ENCODE peak calls at places on chromosomes 5 and 9, in five cellular contexts. F is H1, R is GM12878, E is K562, T is HepG2. N is an unnamed sample.

GRCh38 chr5:99025298-99026045 is 96.7 kb upstream of the CHD1 start:
- DNase-seq in T (peak), R (no peak), E (no peak), F (no peak), N (no peak)

GRCh38 chr5:175765858-175766257 is 105.5 kb upstream of the CPLX2 start:
- DNase-seq in R (no peak), F (no peak), E (no peak), T (no peak), N (no peak)

GRCh38 chr9:113380869-113381378 is 4.1 kb upstream of the HDHD3 start:
- DNase-seq in R (peak), T (no peak), E (no peak), F (no peak), N (no peak)

GRCh38 chr9:18923167-18923566 is 109.8 kb downstream of the SAXO1 start:
- DNase-seq in E (no peak), F (no peak), T (no peak), R (no peak), N (no peak)

GRCh38 chr5:74422030-74422429 is 218.5 kb downstream of the ENC1 start:
- DNase-seq in R (no peak), T (no peak), F (no peak), E (no peak), N (no peak)

GRCh38 chr9:93900971-93901861 is 53.9 kb downstream of the BARX1 start:
- DNase-seq in T (no peak), E (no peak), R (no peak), F (peak), N (no peak)

GRCh38 chr5:59081693-59082092 is 498.8 kb downstream of the RAB3C start:
- DNase-seq in E (no peak), T (no peak), R (no peak), F (no peak), N (no peak)

GRCh38 chr5:96771395-96771794 is 36.4 kb downstream of the ERAP1 start:
- DNase-seq in E (no peak), R (no peak), T (no peak), F (no peak), N (no peak)

GRCh38 chr9:136050706-136051567 is 44.2 kb downstream of the NACC2 start:
- DNase-seq in R (no peak), T (peak), F (peak), E (no peak), N (no peak)

GRCh38 chr5:110510146-110510545 is 216.3 kb downstream of the TMEM232 start:
- DNase-seq in T (no peak), R (no peak), E (no peak), F (no peak), N (no peak)

GRCh38 chr9:92029553-92029952 is 79.5 kb upstream of the ROR2 start:
- DNase-seq in R (no peak), T (no peak), E (no peak), F (no peak), N (no peak)

GRCh38 chr9:90915693-90916092 is 114.1 kb downstream of the SYK start:
- DNase-seq in F (peak), R (no peak), T (no peak), E (peak), N (no peak)

DNA sequence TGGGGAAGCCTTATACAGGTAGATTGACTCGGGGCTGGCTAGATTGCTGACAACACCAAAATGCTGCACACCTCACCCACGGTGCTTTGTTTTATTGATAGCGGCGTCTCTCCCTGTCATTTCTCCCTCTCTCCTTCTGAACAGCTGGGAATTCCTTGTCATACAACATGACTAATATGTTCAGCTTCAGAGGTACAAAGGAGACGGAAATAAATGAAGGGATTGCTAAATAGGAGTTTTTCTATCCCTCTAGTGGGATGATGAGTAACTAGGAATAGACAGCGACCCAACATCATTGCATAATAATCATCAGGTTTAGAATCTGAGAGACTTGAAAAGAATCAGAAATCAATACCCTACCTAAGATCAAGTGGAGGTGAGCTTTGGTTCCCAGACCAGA is 337.7 kb upstream of the PANK3 start:
- DNase-seq in R (no peak), T (no peak), E (no peak), F (no peak), N (no peak)
- TF ChIP-seq ZNF274 in R (no peak), T (no peak), E (no peak), F (no peak), N (no peak)

GRCh38 chr9:81824802-81825770 is 103.1 kb upstream of the SPATA31D4 start:
- DNase-seq in T (no peak), R (no peak), E (no peak), F (no peak), N (no peak)
- TF ChIP-seq SIN3A in T (no peak), R (no peak), E (no peak), F (no peak), N (no peak)

GRCh38 chr5:44663991-44664710 is 144.6 kb upstream of the MRPS30 start:
- DNase-seq in F (no peak), T (no peak), E (no peak), R (no peak), N (no peak)

GRCh38 chr5:44660251-44660650 is 148.5 kb upstream of the MRPS30 start:
- DNase-seq in T (no peak), F (no peak), E (no peak), R (no peak), N (no peak)

GRCh38 chr5:44664711-44665100 is 144.0 kb upstream of the MRPS30 start:
- DNase-seq in R (no peak), F (no peak), E (no peak), T (no peak), N (no peak)

GRCh38 chr5:44661851-44662250 is 146.9 kb upstream of the MRPS30 start:
- DNase-seq in R (no peak), F (no peak), E (no peak), T (no peak), N (no peak)

GRCh38 chr5:44665101-44665701 is 143.5 kb upstream of the MRPS30 start:
- DNase-seq in E (no peak), R (no peak), T (no peak), F (no peak), N (peak)
- TF ChIP-seq ZNF274 in E (no peak), R (no peak), T (no peak), F (no peak), N (no peak)

DNA sequence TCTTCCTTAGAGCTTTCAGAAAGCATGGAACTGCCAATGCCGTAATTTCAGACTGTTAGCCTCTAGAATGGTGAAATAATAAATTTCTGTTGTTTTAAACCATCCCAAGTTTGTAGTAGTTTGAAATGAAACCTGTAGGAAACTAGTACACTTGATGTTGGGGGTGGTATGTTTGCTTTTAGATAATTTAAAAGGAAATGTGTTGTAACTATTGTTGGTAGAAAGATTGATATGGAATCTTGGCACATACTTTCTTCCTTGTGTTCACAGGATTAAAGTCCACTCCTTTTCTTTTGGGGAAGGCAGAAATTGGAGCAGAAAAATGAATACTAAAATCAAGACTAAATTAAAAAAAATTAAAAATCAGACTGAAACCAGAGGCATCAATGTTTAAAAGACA is 66.0 kb upstream of the ARRDC3 start:
- DNase-seq in T (no peak), F (no peak), E (no peak), R (no peak), N (no peak)
- TF ChIP-seq SIN3A in T (no peak), F (no peak), E (no peak), R (no peak), N (no peak)

GRCh38 chr9:127558581-127559246 is 53.4 kb upstream of the STXBP1 start:
- DNase-seq in E (no peak), R (no peak), T (no peak), F (no peak), N (no peak)

GRCh38 chr9:127555830-127556820 is 56.0 kb upstream of the STXBP1 start:
- DNase-seq in F (no peak), R (peak), T (no peak), E (peak), N (peak)

GRCh38 chr9:127557998-127558546 is 54.0 kb upstream of the STXBP1 start:
- DNase-seq in T (no peak), R (no peak), E (no peak), F (no peak), N (no peak)

GRCh38 chr9:127556871-127557270 is 55.2 kb upstream of the STXBP1 start:
- DNase-seq in T (no peak), R (no peak), E (no peak), F (no peak), N (no peak)

GRCh38 chr9:127557466-127557869 is 54.6 kb upstream of the STXBP1 start:
- DNase-seq in R (no peak), E (no peak), T (no peak), F (no peak), N (no peak)
- TF ChIP-seq ZNF274 in R (no peak), E (no peak), T (no peak), F (no peak), N (no peak)